ENCODE peak calls at places on chromosomes 12 and 14, in four cellular contexts. One of them, this sample, is unnamed.

GRCh38 chr14:37695836-37696235 is 100.4 kb downstream of the TTC6 start:
- DNase-seq in left ventricle myocardium inferior: no peak
- DNase-seq in kidney epithelial cell: no peak
- DNase-seq in endodermal cell: no peak
- DNase-seq in this sample: no peak

GRCh38 chr14:61645247-61645646 is 50.1 kb upstream of the HIF1A start:
- DNase-seq in left ventricle myocardium inferior: no peak
- DNase-seq in kidney epithelial cell: no peak
- DNase-seq in endodermal cell: no peak
- DNase-seq in this sample: no peak

GRCh38 chr12:122749569-122750332 is 2.9 kb upstream of the DENR start:
- DNase-seq in left ventricle myocardium inferior: no peak
- DNase-seq in kidney epithelial cell: no peak
- DNase-seq in endodermal cell: peak
- DNase-seq in this sample: no peak

GRCh38 chr12:14554281-14555008 is 13.2 kb downstream of the PLBD1 start:
- DNase-seq in left ventricle myocardium inferior: peak
- DNase-seq in kidney epithelial cell: peak
- DNase-seq in endodermal cell: no peak
- DNase-seq in this sample: peak

GRCh38 chr12:53365245-53365904 is 14.6 kb upstream of the SP1 start:
- DNase-seq in left ventricle myocardium inferior: no peak
- DNase-seq in kidney epithelial cell: no peak
- DNase-seq in endodermal cell: no peak
- DNase-seq in this sample: peak

GRCh38 chr14:33914676-33915516 is 36.0 kb downstream of the EGLN3 start:
- DNase-seq in left ventricle myocardium inferior: no peak
- DNase-seq in kidney epithelial cell: peak
- DNase-seq in endodermal cell: peak
- DNase-seq in this sample: peak

GRCh38 chr14:67457782-67458181 is 30.7 kb downstream of the TMEM229B start:
- DNase-seq in left ventricle myocardium inferior: peak
- DNase-seq in kidney epithelial cell: no peak
- DNase-seq in endodermal cell: peak
- DNase-seq in this sample: peak

GRCh38 chr12:52779914-52780313 is 2.8 kb upstream of the KRT76 start:
- DNase-seq in left ventricle myocardium inferior: no peak
- DNase-seq in kidney epithelial cell: no peak
- DNase-seq in endodermal cell: no peak
- DNase-seq in this sample: no peak

GRCh38 chr12:21129352-21129751 is 1.6 kb upstream of the SLCO1B1 start:
- DNase-seq in left ventricle myocardium inferior: no peak
- DNase-seq in kidney epithelial cell: no peak
- DNase-seq in endodermal cell: no peak
- DNase-seq in this sample: no peak

GRCh38 chr12:127145929-127146789 is 1120.8 kb upstream of the TMEM132C start:
- DNase-seq in left ventricle myocardium inferior: peak
- DNase-seq in kidney epithelial cell: peak
- DNase-seq in endodermal cell: no peak
- DNase-seq in this sample: peak

GRCh38 chr12:75684678-75685620 is 173.5 kb upstream of the KRR1 start:
- DNase-seq in left ventricle myocardium inferior: no peak
- DNase-seq in kidney epithelial cell: no peak
- DNase-seq in endodermal cell: no peak
- DNase-seq in this sample: peak

GRCh38 chr14:59358105-59358504 is 107.1 kb downstream of the GPR135 start:
- DNase-seq in left ventricle myocardium inferior: peak
- DNase-seq in kidney epithelial cell: peak
- DNase-seq in endodermal cell: peak
- DNase-seq in this sample: peak

GRCh38 chr14:91873476-91874265 is 6.3 kb upstream of the TC2N start:
- DNase-seq in left ventricle myocardium inferior: no peak
- DNase-seq in kidney epithelial cell: peak
- DNase-seq in endodermal cell: no peak
- DNase-seq in this sample: peak

GRCh38 chr12:58487280-58488141 is 432.8 kb downstream of the LRIG3 start:
- DNase-seq in left ventricle myocardium inferior: no peak
- DNase-seq in kidney epithelial cell: peak
- DNase-seq in endodermal cell: no peak
- DNase-seq in this sample: no peak

GRCh38 chr12:52314511-52314910 is 6.7 kb downstream of the KRT83 start:
- DNase-seq in left ventricle myocardium inferior: no peak
- DNase-seq in kidney epithelial cell: no peak
- DNase-seq in endodermal cell: peak
- DNase-seq in this sample: no peak

GRCh38 chr14:26841361-26841760 is 243.5 kb upstream of the NOVA1 start:
- DNase-seq in left ventricle myocardium inferior: no peak
- DNase-seq in kidney epithelial cell: no peak
- DNase-seq in endodermal cell: no peak
- DNase-seq in this sample: peak

GRCh38 chr12:110906088-110906487 is 14.3 kb downstream of the MYL2 start:
- DNase-seq in left ventricle myocardium inferior: no peak
- DNase-seq in kidney epithelial cell: no peak
- DNase-seq in endodermal cell: no peak
- DNase-seq in this sample: no peak

GRCh38 chr12:8913702-8914032 is 642 bp upstream of the PHC1 start:
- DNase-seq in left ventricle myocardium inferior: no peak
- DNase-seq in kidney epithelial cell: no peak
- DNase-seq in endodermal cell: no peak
- DNase-seq in this sample: no peak

GRCh38 chr14:77458249-77458950 is 507 bp downstream of the AHSA1 start:
- DNase-seq in left ventricle myocardium inferior: no peak
- DNase-seq in kidney epithelial cell: no peak
- DNase-seq in endodermal cell: peak
- DNase-seq in this sample: peak

GRCh38 chr12:5922500-5922899 is 22.6 kb downstream of the ANO2 start:
- DNase-seq in left ventricle myocardium inferior: no peak
- DNase-seq in kidney epithelial cell: no peak
- DNase-seq in endodermal cell: no peak
- DNase-seq in this sample: no peak

GRCh38 chr14:99649643-99650042 is 4.7 kb downstream of the HHIPL1 start:
- DNase-seq in left ventricle myocardium inferior: no peak
- DNase-seq in kidney epithelial cell: no peak
- DNase-seq in endodermal cell: no peak
- DNase-seq in this sample: no peak

GRCh38 chr14:68598621-68599447 is 194.0 kb downstream of the ZFP36L1 start:
- DNase-seq in left ventricle myocardium inferior: peak
- DNase-seq in kidney epithelial cell: peak
- DNase-seq in endodermal cell: no peak
- DNase-seq in this sample: peak

GRCh38 chr12:9718968-9719367 is 13.9 kb downstream of the CLECL1 start:
- DNase-seq in left ventricle myocardium inferior: no peak
- DNase-seq in kidney epithelial cell: no peak
- DNase-seq in endodermal cell: no peak
- DNase-seq in this sample: no peak

GRCh38 chr12:106054016-106054415 is 84.7 kb downstream of the NUAK1 start:
- DNase-seq in left ventricle myocardium inferior: no peak
- DNase-seq in kidney epithelial cell: no peak
- DNase-seq in endodermal cell: no peak
- DNase-seq in this sample: no peak

GRCh38 chr14:91482278-91483023 is 27.7 kb downstream of the PPP4R3A start:
- DNase-seq in left ventricle myocardium inferior: no peak
- DNase-seq in kidney epithelial cell: no peak
- DNase-seq in endodermal cell: no peak
- DNase-seq in this sample: no peak

GRCh38 chr14:66120402-66120801 is 365.8 kb upstream of the CCDC196 start:
- DNase-seq in left ventricle myocardium inferior: no peak
- DNase-seq in kidney epithelial cell: no peak
- DNase-seq in endodermal cell: no peak
- DNase-seq in this sample: no peak

GRCh38 chr14:65433157-65433556 is 20.6 kb downstream of the FUT8 start:
- DNase-seq in left ventricle myocardium inferior: no peak
- DNase-seq in kidney epithelial cell: no peak
- DNase-seq in endodermal cell: no peak
- DNase-seq in this sample: peak

GRCh38 chr14:105251920-105252319 is 3.6 kb downstream of the BTBD6 start:
- DNase-seq in left ventricle myocardium inferior: no peak
- DNase-seq in kidney epithelial cell: no peak
- DNase-seq in endodermal cell: no peak
- DNase-seq in this sample: no peak

GRCh38 chr14:104119119-104119699 is 19.2 kb upstream of the KIF26A start:
- DNase-seq in left ventricle myocardium inferior: peak
- DNase-seq in kidney epithelial cell: no peak
- DNase-seq in endodermal cell: peak
- DNase-seq in this sample: peak

GRCh38 chr14:54475911-54476310 is 12.9 kb downstream of the GMFB start:
- DNase-seq in left ventricle myocardium inferior: no peak
- DNase-seq in kidney epithelial cell: no peak
- DNase-seq in endodermal cell: no peak
- DNase-seq in this sample: no peak
- H3K4me3 ChIP-seq in left ventricle myocardium inferior: no peak
- H3K4me3 ChIP-seq in kidney epithelial cell: no peak
- H3K4me3 ChIP-seq in endodermal cell: no peak
- H3K4me3 ChIP-seq in this sample: no peak

GRCh38 chr12:93896427-93896826 is 219.3 kb downstream of the CRADD start:
- DNase-seq in left ventricle myocardium inferior: no peak
- DNase-seq in kidney epithelial cell: no peak
- DNase-seq in endodermal cell: no peak
- DNase-seq in this sample: no peak
- TF ChIP-seq CTCF in left ventricle myocardium inferior: peak
- TF ChIP-seq CTCF in kidney epithelial cell: no peak
- TF ChIP-seq CTCF in endodermal cell: peak
- TF ChIP-seq CTCF in this sample: no peak

GRCh38 chr12:132605055-132605441 is 5.3 kb downstream of the LRCOL1 start:
- DNase-seq in left ventricle myocardium inferior: no peak
- DNase-seq in kidney epithelial cell: no peak
- DNase-seq in endodermal cell: no peak
- DNase-seq in this sample: no peak

GRCh38 chr12:132605892-132606291 is 4.5 kb downstream of the LRCOL1 start:
- DNase-seq in left ventricle myocardium inferior: no peak
- DNase-seq in kidney epithelial cell: no peak
- DNase-seq in endodermal cell: no peak
- DNase-seq in this sample: no peak

GRCh38 chr12:132603240-132604107 is 6.9 kb downstream of the LRCOL1 start:
- DNase-seq in left ventricle myocardium inferior: no peak
- DNase-seq in kidney epithelial cell: no peak
- DNase-seq in endodermal cell: no peak
- DNase-seq in this sample: no peak

GRCh38 chr12:132602578-132603239 is 7.7 kb downstream of the LRCOL1 start:
- DNase-seq in left ventricle myocardium inferior: no peak
- DNase-seq in kidney epithelial cell: no peak
- DNase-seq in endodermal cell: peak
- DNase-seq in this sample: no peak

DNA sequence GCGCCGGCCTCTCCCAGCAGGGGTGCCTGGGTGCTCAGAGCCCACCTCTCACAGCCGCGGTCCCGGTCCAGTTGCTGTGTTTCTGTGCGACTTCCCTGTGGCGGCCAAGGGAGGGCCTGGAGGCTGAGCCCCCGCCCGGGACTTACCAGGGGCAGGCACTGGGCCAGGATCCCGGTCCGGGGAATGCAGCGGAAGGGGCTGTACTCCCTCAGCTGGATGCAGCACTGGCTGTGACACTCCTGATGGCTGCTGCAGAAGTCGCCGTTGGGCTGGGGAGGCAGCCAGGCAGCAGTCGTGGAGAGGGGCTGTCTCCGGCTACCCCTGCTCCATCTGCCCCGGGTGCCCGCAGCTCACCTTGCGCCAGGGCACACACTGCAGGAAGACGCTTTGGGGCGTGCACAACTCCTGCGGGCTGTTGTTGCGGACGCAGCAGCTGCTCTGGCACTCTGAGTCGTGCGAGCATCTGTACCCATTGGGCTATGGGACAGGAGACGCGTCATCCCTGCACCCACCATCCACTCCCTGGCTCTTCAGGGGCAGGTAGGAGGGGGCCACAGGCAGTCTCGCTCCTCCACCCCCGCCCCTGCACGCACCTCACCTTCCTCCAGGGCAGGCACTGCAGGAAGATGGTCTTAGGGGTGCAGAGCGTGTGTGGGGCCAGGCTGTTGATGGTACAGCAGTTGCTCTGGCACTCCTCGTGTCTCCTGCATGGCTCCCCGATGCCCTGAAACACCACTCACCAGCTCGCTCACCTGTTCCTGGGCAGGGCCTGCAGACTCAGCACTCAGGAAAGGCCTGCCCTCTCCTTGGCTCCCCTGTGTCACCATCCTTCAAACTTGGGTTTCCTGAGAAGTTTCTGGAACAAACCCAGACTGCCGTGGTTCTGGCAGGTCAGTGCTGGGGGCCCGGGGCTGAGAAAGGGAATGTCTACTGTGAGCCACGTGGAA is 6.0 kb downstream of the LRCOL1 start:
- DNase-seq in left ventricle myocardium inferior: peak
- DNase-seq in kidney epithelial cell: no peak
- DNase-seq in endodermal cell: peak
- DNase-seq in this sample: no peak
- H3K4me3 ChIP-seq in left ventricle myocardium inferior: peak
- H3K4me3 ChIP-seq in kidney epithelial cell: no peak
- H3K4me3 ChIP-seq in endodermal cell: no peak
- H3K4me3 ChIP-seq in this sample: no peak

DNA sequence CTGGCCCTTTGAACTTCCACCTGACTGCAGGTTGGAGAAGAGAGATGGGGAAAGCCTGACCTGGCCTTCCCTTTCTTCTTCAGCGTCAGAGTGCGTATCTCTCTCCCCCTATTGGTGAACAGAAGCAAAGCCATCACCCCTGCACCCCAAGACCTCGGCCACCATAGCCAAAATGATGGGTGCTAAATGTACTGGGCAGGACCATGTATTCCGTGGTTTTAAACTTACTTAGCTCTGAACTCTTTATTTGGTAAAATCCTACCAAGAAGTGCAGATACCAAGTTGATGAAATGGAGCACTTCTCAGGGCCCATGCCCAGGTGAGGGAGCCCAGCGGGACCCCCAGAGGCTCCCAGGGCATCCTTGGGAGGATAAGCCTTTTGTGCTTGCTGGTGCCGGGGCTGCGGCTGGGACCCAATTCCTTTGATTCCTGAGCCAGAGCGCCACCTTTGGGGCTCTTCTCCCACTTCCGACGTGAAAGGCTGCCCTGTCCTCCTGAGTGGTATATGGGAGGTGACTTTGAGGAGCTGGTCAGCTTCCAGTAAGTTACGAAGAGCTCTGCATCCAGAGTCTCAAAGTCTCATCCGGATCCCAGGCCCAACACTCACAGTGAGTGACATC is 9.4 kb downstream of the CCND2 start:
- DNase-seq in left ventricle myocardium inferior: no peak
- DNase-seq in kidney epithelial cell: no peak
- DNase-seq in endodermal cell: peak
- DNase-seq in this sample: no peak
- TF ChIP-seq CTCF in left ventricle myocardium inferior: no peak
- TF ChIP-seq CTCF in kidney epithelial cell: no peak
- TF ChIP-seq CTCF in endodermal cell: peak
- TF ChIP-seq CTCF in this sample: no peak

This sample was measured in epithelial cell of esophagus.